ENCODE peak calls at places on chromosomes 7 and 10, in ten cellular contexts. R is breast epithelium, W is nephron progenitor cell, H is fibroblast of mammary gland, F is retinal pigment epithelial cell, O is K562, L is neural crest cell, V is spleen, G is fibroblast of lung, M is brain microvascular endothelial cell. T is an unnamed sample.

GRCh38 chr7:141275350-141275749 is 201.5 kb downstream of the TMEM178B start:
- DNase-seq in R (no peak), W (no peak), H (no peak), F (no peak), O (peak; percentile 23), L (no peak), V (no peak), G (no peak), M (no peak), T (no peak)

GRCh38 chr7:90648107-90648506 is 52.0 kb downstream of the CDK14 start:
- DNase-seq in R (no peak), W (no peak), H (peak; percentile 50), F (no peak), O (no peak), L (no peak), V (no peak), G (no peak), M (no peak), T (no peak)

GRCh38 chr10:62335326-62335725 is 38.8 kb upstream of the ZNF365 start:
- DNase-seq in R (no peak), W (no peak), H (peak; percentile 2), F (no peak), O (no peak), L (no peak), V (no peak), G (peak; percentile 57), M (no peak), T (no peak)

GRCh38 chr10:3813986-3814831 is 29.2 kb upstream of the KLF6 start:
- DNase-seq in R (no peak), W (no peak), H (peak; percentile 64), F (peak; percentile 34), O (no peak), L (no peak), V (no peak), G (peak; percentile 73), M (peak; percentile 61), T (no peak)

GRCh38 chr10:127314797-127315196 is 118.4 kb upstream of the INSYN2A start:
- DNase-seq in R (no peak), W (no peak), H (no peak), F (no peak), O (no peak), L (peak; percentile 4), V (no peak), G (no peak), M (no peak), T (no peak)

GRCh38 chr7:112462236-112462635 is 12.0 kb downstream of the IFRD1 start:
- DNase-seq in R (peak; percentile 78), W (no peak), H (peak; percentile 89), F (peak; percentile 68), O (no peak), L (no peak), V (no peak), G (peak; percentile 76), M (peak; percentile 45), T (no peak)

GRCh38 chr10:67785098-67785497 is 52.9 kb downstream of the DNAJC12 start:
- DNase-seq in R (no peak), W (no peak), H (no peak), F (no peak), O (no peak), L (no peak), V (no peak), G (no peak), M (no peak), T (no peak)

GRCh38 chr10:124286621-124287020 is 132.1 kb downstream of the OAT start:
- DNase-seq in R (no peak), W (no peak), H (no peak), F (no peak), O (no peak), L (no peak), V (no peak), G (no peak), M (no peak), T (no peak)

GRCh38 chr10:125148021-125148439 is 12.3 kb downstream of the CTBP2 start:
- DNase-seq in R (no peak), W (no peak), H (peak; percentile 41), F (no peak), O (peak; percentile 19), L (no peak), V (no peak), G (peak; percentile 51), M (no peak), T (no peak)

GRCh38 chr7:63067897-63068585 is 930.6 kb upstream of the ZNF722 start:
- DNase-seq in R (no peak), W (no peak), H (no peak), F (no peak), O (peak; percentile 20), L (no peak), V (no peak), G (no peak), M (no peak), T (no peak)

GRCh38 chr7:140209866-140210609 is 33.3 kb upstream of the KDM7A start:
- DNase-seq in R (no peak), W (no peak), H (no peak), F (no peak), O (no peak), L (no peak), V (peak; percentile 91), G (no peak), M (no peak), T (no peak)

GRCh38 chr7:34656036-34656435 is 2.0 kb upstream of the NPSR1 start:
- DNase-seq in R (no peak), W (no peak), H (no peak), F (no peak), O (no peak), L (no peak), V (no peak), G (no peak), M (no peak), T (no peak)

GRCh38 chr7:148422028-148422427 is 168.5 kb upstream of the C7orf33 start:
- DNase-seq in R (no peak), W (no peak), H (no peak), F (no peak), O (no peak), L (no peak), V (no peak), G (no peak), M (no peak), T (no peak)

GRCh38 chr7:17915796-17916195 is 24.5 kb downstream of the SNX13 start:
- DNase-seq in R (no peak), W (no peak), H (no peak), F (no peak), O (no peak), L (no peak), V (no peak), G (no peak), M (no peak), T (no peak)

GRCh38 chr7:91636129-91636724 is 244.3 kb downstream of the MTERF1 start:
- DNase-seq in R (no peak), W (peak; percentile 11), H (peak; percentile 43), F (no peak), O (peak; percentile 15), L (peak; percentile 14), V (no peak), G (no peak), M (peak; percentile 19), T (no peak)

GRCh38 chr7:23232966-23233365 is 13.6 kb upstream of the GPNMB start:
- DNase-seq in R (no peak), W (no peak), H (no peak), F (no peak), O (no peak), L (no peak), V (no peak), G (no peak), M (no peak), T (no peak)

GRCh38 chr10:114917927-114918672 is 19.9 kb upstream of the TRUB1 start:
- DNase-seq in R (no peak), W (no peak), H (peak; percentile 47), F (no peak), O (no peak), L (no peak), V (no peak), G (peak; percentile 89), M (peak; percentile 75), T (no peak)

GRCh38 chr7:68725843-68726242 is 872.4 kb upstream of the AUTS2 start:
- DNase-seq in R (no peak), W (no peak), H (no peak), F (no peak), O (no peak), L (no peak), V (no peak), G (no peak), M (no peak), T (no peak)
- TF ChIP-seq CTCF in R (no peak), W (no peak), H (peak; percentile 5), F (no peak), O (peak; percentile 9), L (no peak), V (no peak), G (no peak), M (peak; percentile 8), T (no peak)

GRCh38 chr10:29658984-29659769 is 24.4 kb upstream of the SVIL start:
- DNase-seq in R (peak; percentile 79), W (no peak), H (peak; percentile 100), F (peak; percentile 95), O (peak; percentile 13), L (no peak), V (no peak), G (peak; percentile 100), M (peak; percentile 100), T (no peak)
- TF ChIP-seq CTCF in R (peak; percentile 36), W (no peak), H (peak; percentile 59), F (peak; percentile 49), O (no peak), L (peak; percentile 45), V (no peak), G (peak; percentile 55), M (peak; percentile 58), T (no peak)

DNA sequence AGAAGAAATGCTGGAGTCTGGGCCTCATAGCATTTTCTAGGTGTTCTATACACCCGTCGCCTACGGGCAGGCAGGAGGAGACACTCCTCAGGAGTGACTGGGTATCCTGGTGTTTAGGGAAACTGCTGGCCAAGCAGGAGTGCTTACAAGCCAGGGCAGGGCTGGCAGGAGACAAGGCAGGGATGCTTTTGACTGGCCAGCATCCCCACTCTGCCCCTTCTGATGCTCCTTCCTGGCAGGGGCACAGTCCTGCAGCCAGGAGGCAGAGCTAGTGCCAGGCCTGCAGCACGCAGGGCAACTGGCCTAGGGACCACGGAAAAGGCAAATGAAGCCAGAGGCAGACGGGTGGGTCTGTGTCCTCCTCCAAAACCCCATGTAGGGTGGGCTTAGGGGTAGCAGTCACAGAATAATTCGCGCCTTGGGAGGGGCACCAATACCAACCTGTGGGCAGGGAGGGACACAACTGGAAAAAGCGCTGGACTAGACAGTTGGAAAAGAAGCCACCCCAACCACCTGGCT is 4.9 kb downstream of the IMPDH1 start:
- DNase-seq in R (no peak), W (no peak), H (peak; percentile 18), F (no peak), O (no peak), L (no peak), V (no peak), G (no peak), M (no peak), T (no peak)
- TF ChIP-seq CTCF in R (no peak), W (no peak), H (peak; percentile 35), F (peak; percentile 41), O (no peak), L (no peak), V (no peak), G (peak; percentile 33), M (peak; percentile 56), T (no peak)

DNA sequence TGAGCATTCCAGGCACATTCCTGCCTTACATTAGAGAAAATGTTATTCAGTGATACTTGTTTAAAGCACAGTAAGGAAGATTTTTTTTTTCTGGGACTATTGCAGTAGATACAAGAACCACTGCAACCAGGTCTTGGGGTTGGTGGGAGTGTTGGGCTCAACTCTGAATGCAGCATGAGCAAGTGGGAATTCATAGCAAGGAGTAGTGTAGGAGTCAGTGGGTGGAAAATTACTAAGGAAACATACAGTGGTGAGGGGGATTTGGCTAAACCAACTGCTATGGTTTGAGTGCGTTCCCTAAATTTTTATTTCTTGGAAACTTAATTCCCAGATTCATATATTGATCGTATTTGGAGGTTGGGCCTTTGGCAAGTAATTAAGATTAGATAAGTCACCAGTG is 22.4 kb downstream of the WAC start:
- DNase-seq in R (no peak), W (no peak), H (no peak), F (no peak), O (no peak), L (no peak), V (no peak), G (no peak), M (no peak), T (no peak)
- TF ChIP-seq CTCF in R (no peak), W (no peak), H (no peak), F (no peak), O (no peak), L (no peak), V (no peak), G (no peak), M (no peak), T (no peak)

T was measured in mesothelial cell of epicardium.